ENCODE peak calls at places on chromosomes 7 and 10, in nine cellular contexts. One of them, this sample, is unnamed.

GRCh38 chr7:46478046-46478445 is 557.0 kb upstream of the IGFBP3 start:
- DNase-seq in M059J: peak; percentile 97
- DNase-seq in fibroblast of mammary gland: peak; percentile 75
- DNase-seq in NCI-H774: no peak
- DNase-seq in KG1: no peak
- DNase-seq in Right ventricle myocardium superior: no peak
- DNase-seq in B cell: no peak
- DNase-seq in left kidney: no peak
- DNase-seq in RCC 7860: peak; percentile 93
- DNase-seq in this sample: no peak

GRCh38 chr7:570801-571070 is 51.1 kb upstream of the PDGFA start:
- DNase-seq in NCI-H774: no peak
- DNase-seq in B cell: no peak
- DNase-seq in M059J: no peak
- DNase-seq in RCC 7860: no peak
- DNase-seq in fibroblast of mammary gland: no peak
- DNase-seq in Right ventricle myocardium superior: no peak
- DNase-seq in KG1: no peak
- DNase-seq in left kidney: no peak
- DNase-seq in this sample: no peak

GRCh38 chr10:119306964-119307363 is 99.6 kb downstream of the GRK5 start:
- DNase-seq in left kidney: no peak
- DNase-seq in Right ventricle myocardium superior: no peak
- DNase-seq in NCI-H774: no peak
- DNase-seq in RCC 7860: peak; percentile 61
- DNase-seq in B cell: no peak
- DNase-seq in M059J: peak; percentile 56
- DNase-seq in KG1: no peak
- DNase-seq in fibroblast of mammary gland: peak; percentile 29
- DNase-seq in this sample: no peak

GRCh38 chr10:11057448-11057847 is 39.8 kb downstream of the CELF2 start:
- DNase-seq in left kidney: peak; percentile 26
- DNase-seq in Right ventricle myocardium superior: no peak
- DNase-seq in M059J: no peak
- DNase-seq in B cell: no peak
- DNase-seq in fibroblast of mammary gland: no peak
- DNase-seq in NCI-H774: no peak
- DNase-seq in RCC 7860: no peak
- DNase-seq in KG1: no peak
- DNase-seq in this sample: no peak

GRCh38 chr7:149662591-149663095 is 110.7 kb downstream of the ZNF467 start:
- DNase-seq in B cell: no peak
- DNase-seq in fibroblast of mammary gland: peak; percentile 72
- DNase-seq in M059J: no peak
- DNase-seq in NCI-H774: peak; percentile 18
- DNase-seq in KG1: no peak
- DNase-seq in RCC 7860: peak; percentile 44
- DNase-seq in Right ventricle myocardium superior: peak; percentile 76
- DNase-seq in left kidney: peak; percentile 43
- DNase-seq in this sample: peak; percentile 12

GRCh38 chr7:44305564-44306507 is 19.6 kb downstream of the CAMK2B start:
- DNase-seq in fibroblast of mammary gland: no peak
- DNase-seq in left kidney: no peak
- DNase-seq in NCI-H774: no peak
- DNase-seq in B cell: no peak
- DNase-seq in Right ventricle myocardium superior: no peak
- DNase-seq in KG1: no peak
- DNase-seq in RCC 7860: no peak
- DNase-seq in M059J: no peak
- DNase-seq in this sample: no peak

GRCh38 chr10:107548301-107548700 is 383.8 kb upstream of the SORCS1 start:
- DNase-seq in KG1: no peak
- DNase-seq in M059J: peak; percentile 14
- DNase-seq in RCC 7860: no peak
- DNase-seq in left kidney: no peak
- DNase-seq in B cell: no peak
- DNase-seq in Right ventricle myocardium superior: no peak
- DNase-seq in fibroblast of mammary gland: peak; percentile 10
- DNase-seq in NCI-H774: no peak
- DNase-seq in this sample: no peak

GRCh38 chr7:151306374-151306773 is 35.2 kb upstream of the NUB1 start:
- DNase-seq in Right ventricle myocardium superior: no peak
- DNase-seq in left kidney: no peak
- DNase-seq in B cell: no peak
- DNase-seq in KG1: no peak
- DNase-seq in NCI-H774: no peak
- DNase-seq in M059J: no peak
- DNase-seq in fibroblast of mammary gland: no peak
- DNase-seq in RCC 7860: no peak
- DNase-seq in this sample: no peak

GRCh38 chr10:110918269-110918632 is 729 bp downstream of the BBIP1 start:
- DNase-seq in KG1: peak; percentile 32
- DNase-seq in Right ventricle myocardium superior: peak; percentile 98
- DNase-seq in left kidney: peak; percentile 98
- DNase-seq in fibroblast of mammary gland: peak; percentile 92
- DNase-seq in B cell: peak; percentile 92
- DNase-seq in NCI-H774: no peak
- DNase-seq in M059J: peak; percentile 95
- DNase-seq in RCC 7860: peak; percentile 88
- DNase-seq in this sample: peak; percentile 64

GRCh38 chr7:151311294-151311864 is 30.2 kb upstream of the NUB1 start:
- DNase-seq in Right ventricle myocardium superior: no peak
- DNase-seq in NCI-H774: no peak
- DNase-seq in fibroblast of mammary gland: peak; percentile 28
- DNase-seq in M059J: peak; percentile 21
- DNase-seq in left kidney: peak; percentile 20
- DNase-seq in RCC 7860: no peak
- DNase-seq in B cell: no peak
- DNase-seq in KG1: peak; percentile 8
- DNase-seq in this sample: no peak

GRCh38 chr10:133452453-133452852 is 1.3 kb upstream of the SCART1 start:
- DNase-seq in B cell: no peak
- DNase-seq in NCI-H774: no peak
- DNase-seq in KG1: no peak
- DNase-seq in M059J: no peak
- DNase-seq in fibroblast of mammary gland: no peak
- DNase-seq in RCC 7860: no peak
- DNase-seq in Right ventricle myocardium superior: no peak
- DNase-seq in left kidney: no peak
- DNase-seq in this sample: no peak

GRCh38 chr7:66847879-66848810 is 72.9 kb upstream of the TMEM248 start:
- DNase-seq in left kidney: no peak
- DNase-seq in fibroblast of mammary gland: peak; percentile 74
- DNase-seq in Right ventricle myocardium superior: no peak
- DNase-seq in KG1: peak; percentile 52
- DNase-seq in M059J: peak; percentile 78
- DNase-seq in RCC 7860: no peak
- DNase-seq in NCI-H774: no peak
- DNase-seq in B cell: no peak
- DNase-seq in this sample: peak; percentile 9

GRCh38 chr7:44867073-44867990 is 18.0 kb downstream of the PURB start:
- DNase-seq in left kidney: no peak
- DNase-seq in Right ventricle myocardium superior: no peak
- DNase-seq in NCI-H774: no peak
- DNase-seq in B cell: no peak
- DNase-seq in fibroblast of mammary gland: peak; percentile 94
- DNase-seq in M059J: peak; percentile 89
- DNase-seq in KG1: no peak
- DNase-seq in RCC 7860: peak; percentile 74
- DNase-seq in this sample: no peak

GRCh38 chr7:31934551-31934950 is 135.7 kb downstream of the PDE1C start:
- DNase-seq in M059J: peak; percentile 79
- DNase-seq in B cell: no peak
- DNase-seq in KG1: no peak
- DNase-seq in NCI-H774: no peak
- DNase-seq in RCC 7860: no peak
- DNase-seq in Right ventricle myocardium superior: no peak
- DNase-seq in left kidney: no peak
- DNase-seq in fibroblast of mammary gland: no peak
- DNase-seq in this sample: no peak

GRCh38 chr7:147298611-147299043 is 1182.0 kb downstream of the CNTNAP2 start:
- DNase-seq in M059J: no peak
- DNase-seq in KG1: no peak
- DNase-seq in Right ventricle myocardium superior: no peak
- DNase-seq in NCI-H774: peak; percentile 51
- DNase-seq in RCC 7860: no peak
- DNase-seq in B cell: no peak
- DNase-seq in fibroblast of mammary gland: no peak
- DNase-seq in left kidney: no peak
- DNase-seq in this sample: no peak

GRCh38 chr7:36084485-36085091 is 68.5 kb upstream of the EEPD1 start:
- DNase-seq in B cell: no peak
- DNase-seq in NCI-H774: peak; percentile 37
- DNase-seq in RCC 7860: peak; percentile 98
- DNase-seq in left kidney: peak; percentile 98
- DNase-seq in KG1: no peak
- DNase-seq in Right ventricle myocardium superior: peak; percentile 55
- DNase-seq in fibroblast of mammary gland: peak; percentile 34
- DNase-seq in M059J: peak; percentile 40
- DNase-seq in this sample: no peak

GRCh38 chr10:7480742-7481381 is 70.0 kb upstream of the SFMBT2 start:
- DNase-seq in left kidney: peak; percentile 68
- DNase-seq in NCI-H774: no peak
- DNase-seq in KG1: no peak
- DNase-seq in fibroblast of mammary gland: no peak
- DNase-seq in RCC 7860: no peak
- DNase-seq in Right ventricle myocardium superior: no peak
- DNase-seq in M059J: no peak
- DNase-seq in B cell: peak; percentile 83
- DNase-seq in this sample: no peak

GRCh38 chr10:68333058-68333395 is 299 bp upstream of the PBLD start:
- DNase-seq in left kidney: no peak
- DNase-seq in B cell: no peak
- DNase-seq in M059J: no peak
- DNase-seq in RCC 7860: no peak
- DNase-seq in KG1: no peak
- DNase-seq in Right ventricle myocardium superior: no peak
- DNase-seq in NCI-H774: no peak
- DNase-seq in fibroblast of mammary gland: peak; percentile 64
- DNase-seq in this sample: no peak

GRCh38 chr10:88851706-88852105 is at the start of gene ANKRD22:
- DNase-seq in RCC 7860: peak; percentile 41
- DNase-seq in KG1: no peak
- DNase-seq in B cell: no peak
- DNase-seq in left kidney: peak; percentile 54
- DNase-seq in NCI-H774: no peak
- DNase-seq in Right ventricle myocardium superior: no peak
- DNase-seq in fibroblast of mammary gland: peak; percentile 65
- DNase-seq in M059J: peak; percentile 71
- DNase-seq in this sample: no peak

GRCh38 chr7:134378562-134378961 is 61.8 kb upstream of the SLC35B4 start:
- DNase-seq in NCI-H774: no peak
- DNase-seq in M059J: peak; percentile 34
- DNase-seq in fibroblast of mammary gland: no peak
- DNase-seq in Right ventricle myocardium superior: no peak
- DNase-seq in KG1: no peak
- DNase-seq in B cell: no peak
- DNase-seq in RCC 7860: no peak
- DNase-seq in left kidney: no peak
- DNase-seq in this sample: no peak

GRCh38 chr10:92419740-92420553 is 129.0 kb downstream of the MARCHF5 start:
- DNase-seq in Right ventricle myocardium superior: peak; percentile 75
- DNase-seq in B cell: no peak
- DNase-seq in KG1: no peak
- DNase-seq in M059J: peak; percentile 15
- DNase-seq in RCC 7860: no peak
- DNase-seq in left kidney: peak; percentile 75
- DNase-seq in fibroblast of mammary gland: peak; percentile 40
- DNase-seq in NCI-H774: no peak
- DNase-seq in this sample: no peak

GRCh38 chr10:79058899-79059771 is 9.6 kb upstream of the ZMIZ1 start:
- DNase-seq in KG1: no peak
- DNase-seq in fibroblast of mammary gland: no peak
- DNase-seq in left kidney: no peak
- DNase-seq in NCI-H774: no peak
- DNase-seq in RCC 7860: no peak
- DNase-seq in B cell: peak; percentile 21
- DNase-seq in Right ventricle myocardium superior: no peak
- DNase-seq in M059J: no peak
- DNase-seq in this sample: no peak

GRCh38 chr10:130495891-130496642 is 359.9 kb downstream of the GLRX3 start:
- DNase-seq in KG1: no peak
- DNase-seq in M059J: no peak
- DNase-seq in B cell: no peak
- DNase-seq in fibroblast of mammary gland: peak; percentile 8
- DNase-seq in RCC 7860: no peak
- DNase-seq in left kidney: no peak
- DNase-seq in NCI-H774: no peak
- DNase-seq in Right ventricle myocardium superior: no peak
- DNase-seq in this sample: no peak

GRCh38 chr7:464177-464711 is 55.4 kb downstream of the PDGFA start:
- DNase-seq in RCC 7860: no peak
- DNase-seq in left kidney: no peak
- DNase-seq in fibroblast of mammary gland: no peak
- DNase-seq in KG1: no peak
- DNase-seq in NCI-H774: no peak
- DNase-seq in M059J: no peak
- DNase-seq in Right ventricle myocardium superior: no peak
- DNase-seq in B cell: peak; percentile 28
- DNase-seq in this sample: no peak

GRCh38 chr7:47538846-47539311 is 43.0 kb downstream of the TNS3 start:
- DNase-seq in RCC 7860: peak; percentile 9
- DNase-seq in left kidney: no peak
- DNase-seq in fibroblast of mammary gland: no peak
- DNase-seq in M059J: no peak
- DNase-seq in NCI-H774: no peak
- DNase-seq in B cell: no peak
- DNase-seq in KG1: no peak
- DNase-seq in Right ventricle myocardium superior: no peak
- DNase-seq in this sample: no peak

GRCh38 chr10:3786295-3786981 is 1.4 kb upstream of the KLF6 start:
- DNase-seq in Right ventricle myocardium superior: peak; percentile 58
- DNase-seq in left kidney: peak; percentile 77
- DNase-seq in RCC 7860: peak; percentile 66
- DNase-seq in B cell: no peak
- DNase-seq in NCI-H774: no peak
- DNase-seq in fibroblast of mammary gland: peak; percentile 56
- DNase-seq in M059J: peak; percentile 58
- DNase-seq in KG1: no peak
- DNase-seq in this sample: no peak

GRCh38 chr7:143300959-143301617 is 12.9 kb downstream of the CASP2 start:
- DNase-seq in KG1: peak; percentile 16
- DNase-seq in left kidney: no peak
- DNase-seq in RCC 7860: no peak
- DNase-seq in B cell: no peak
- DNase-seq in M059J: no peak
- DNase-seq in NCI-H774: no peak
- DNase-seq in Right ventricle myocardium superior: no peak
- DNase-seq in fibroblast of mammary gland: no peak
- DNase-seq in this sample: no peak

GRCh38 chr10:27760867-27761266 is 15.2 kb upstream of the MKX start:
- DNase-seq in B cell: no peak
- DNase-seq in KG1: no peak
- DNase-seq in Right ventricle myocardium superior: no peak
- DNase-seq in M059J: no peak
- DNase-seq in left kidney: no peak
- DNase-seq in fibroblast of mammary gland: no peak
- DNase-seq in NCI-H774: no peak
- DNase-seq in RCC 7860: no peak
- DNase-seq in this sample: no peak

GRCh38 chr10:110512461-110513187 is 14.9 kb downstream of the DUSP5 start:
- DNase-seq in NCI-H774: no peak
- DNase-seq in M059J: peak; percentile 90
- DNase-seq in left kidney: no peak
- DNase-seq in KG1: no peak
- DNase-seq in Right ventricle myocardium superior: no peak
- DNase-seq in RCC 7860: peak; percentile 83
- DNase-seq in fibroblast of mammary gland: peak; percentile 95
- DNase-seq in B cell: no peak
- DNase-seq in this sample: no peak

GRCh38 chr10:79418274-79418673 is 27.1 kb downstream of the ZCCHC24 start:
- DNase-seq in Right ventricle myocardium superior: peak; percentile 28
- DNase-seq in NCI-H774: no peak
- DNase-seq in fibroblast of mammary gland: no peak
- DNase-seq in KG1: no peak
- DNase-seq in RCC 7860: no peak
- DNase-seq in left kidney: no peak
- DNase-seq in M059J: no peak
- DNase-seq in B cell: no peak
- DNase-seq in this sample: no peak

GRCh38 chr10:12056758-12057157 is 12.0 kb upstream of the DHTKD1 start:
- DNase-seq in NCI-H774: no peak
- DNase-seq in RCC 7860: no peak
- DNase-seq in left kidney: no peak
- DNase-seq in KG1: no peak
- DNase-seq in M059J: no peak
- DNase-seq in B cell: no peak
- DNase-seq in fibroblast of mammary gland: peak; percentile 27
- DNase-seq in Right ventricle myocardium superior: no peak
- DNase-seq in this sample: no peak